ENCODE peak calls at places on chromosomes 2 and 18, in four cellular contexts. One of them, this sample, is unnamed.

GRCh38 chr2:237441605-237442004 is 27.6 kb upstream of the COL6A3 start:
- DNase-seq in H9: no peak
- DNase-seq in IMR-90: peak
- DNase-seq in neuronal stem cell: no peak
- DNase-seq in this sample: peak

GRCh38 chr2:1804865-1805264 is 60.5 kb upstream of the PXDN start:
- DNase-seq in H9: no peak
- DNase-seq in IMR-90: no peak
- DNase-seq in neuronal stem cell: no peak
- DNase-seq in this sample: no peak

GRCh38 chr2:52036036-52036435 is 1004.1 kb upstream of the NRXN1 start:
- DNase-seq in H9: no peak
- DNase-seq in IMR-90: peak
- DNase-seq in neuronal stem cell: no peak
- DNase-seq in this sample: no peak

GRCh38 chr2:224062481-224063307 is 23.6 kb upstream of the SERPINE2 start:
- DNase-seq in H9: no peak
- DNase-seq in IMR-90: no peak
- DNase-seq in neuronal stem cell: no peak
- DNase-seq in this sample: peak

GRCh38 chr2:55364189-55365055 is 55.2 kb downstream of the CCDC88A start:
- DNase-seq in H9: no peak
- DNase-seq in IMR-90: peak
- DNase-seq in neuronal stem cell: no peak
- DNase-seq in this sample: peak

GRCh38 chr18:13611058-13611615 is 115.2 kb downstream of the FAM210A start:
- DNase-seq in H9: peak
- DNase-seq in IMR-90: peak
- DNase-seq in neuronal stem cell: peak
- DNase-seq in this sample: no peak

GRCh38 chr2:98455494-98455976 is 10.9 kb downstream of the INPP4A start:
- DNase-seq in H9: no peak
- DNase-seq in IMR-90: peak
- DNase-seq in neuronal stem cell: no peak
- DNase-seq in this sample: peak

GRCh38 chr2:88545118-88545517 is 82.1 kb downstream of the EIF2AK3 start:
- DNase-seq in H9: peak
- DNase-seq in IMR-90: peak
- DNase-seq in neuronal stem cell: no peak
- DNase-seq in this sample: peak

GRCh38 chr18:57780318-57781127 is 22.6 kb downstream of the ATP8B1 start:
- DNase-seq in H9: no peak
- DNase-seq in IMR-90: peak
- DNase-seq in neuronal stem cell: no peak
- DNase-seq in this sample: peak

GRCh38 chr18:9952633-9953416 is 39.0 kb downstream of the VAPA start:
- DNase-seq in H9: no peak
- DNase-seq in IMR-90: no peak
- DNase-seq in neuronal stem cell: no peak
- DNase-seq in this sample: peak

GRCh38 chr2:174826051-174826450 is 61.8 kb upstream of the CHRNA1 start:
- DNase-seq in H9: no peak
- DNase-seq in IMR-90: no peak
- DNase-seq in neuronal stem cell: no peak
- DNase-seq in this sample: peak

GRCh38 chr18:36769611-36770314 is 59.0 kb downstream of the TPGS2 start:
- DNase-seq in H9: peak
- DNase-seq in IMR-90: no peak
- DNase-seq in neuronal stem cell: peak
- DNase-seq in this sample: no peak

GRCh38 chr2:8534729-8535397 is 147.0 kb upstream of the ID2 start:
- DNase-seq in H9: no peak
- DNase-seq in IMR-90: peak
- DNase-seq in neuronal stem cell: no peak
- DNase-seq in this sample: peak

GRCh38 chr18:70781860-70782453 is 493.1 kb downstream of the SOCS6 start:
- DNase-seq in H9: peak
- DNase-seq in IMR-90: peak
- DNase-seq in neuronal stem cell: peak
- DNase-seq in this sample: no peak

GRCh38 chr2:32357545-32358482 is 991 bp downstream of the BIRC6 start:
- DNase-seq in H9: peak
- DNase-seq in IMR-90: peak
- DNase-seq in neuronal stem cell: peak
- DNase-seq in this sample: peak

GRCh38 chr18:28120811-28121210 is 56.1 kb downstream of the CDH2 start:
- DNase-seq in H9: no peak
- DNase-seq in IMR-90: no peak
- DNase-seq in neuronal stem cell: no peak
- DNase-seq in this sample: no peak

GRCh38 chr2:120533625-120534024 is 187.7 kb downstream of the INHBB start:
- DNase-seq in H9: no peak
- DNase-seq in IMR-90: no peak
- DNase-seq in neuronal stem cell: no peak
- DNase-seq in this sample: no peak

GRCh38 chr2:240713071-240713927 is 21.6 kb downstream of the AQP12A start:
- DNase-seq in H9: no peak
- DNase-seq in IMR-90: no peak
- DNase-seq in neuronal stem cell: no peak
- DNase-seq in this sample: no peak

GRCh38 chr2:88258208-88258607 is 88.1 kb downstream of the THNSL2 start:
- DNase-seq in H9: no peak
- DNase-seq in IMR-90: no peak
- DNase-seq in neuronal stem cell: no peak
- DNase-seq in this sample: no peak

GRCh38 chr2:129379411-129379810 is 600.1 kb upstream of the RAB6C start:
- DNase-seq in H9: no peak
- DNase-seq in IMR-90: no peak
- DNase-seq in neuronal stem cell: no peak
- DNase-seq in this sample: no peak

DNA sequence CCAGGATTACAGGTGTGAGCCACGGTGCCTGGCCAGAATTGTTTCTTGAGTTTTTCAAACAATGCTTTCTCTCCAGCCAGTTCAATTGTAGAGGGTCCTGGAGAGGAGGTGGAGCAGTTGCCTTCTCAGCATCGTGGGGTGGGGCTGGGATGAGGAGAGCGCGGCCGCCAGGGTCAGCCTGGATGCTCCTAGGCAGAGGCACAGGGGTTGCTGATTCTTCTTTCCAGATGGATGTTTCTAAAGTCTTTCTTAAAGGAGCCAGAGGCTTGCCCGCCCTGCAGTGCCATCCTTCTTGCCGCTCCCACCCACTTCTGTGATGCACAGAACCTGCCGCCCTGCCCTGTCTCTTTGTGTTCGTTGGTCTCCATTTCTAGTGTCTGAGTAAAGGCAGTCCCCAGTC is 61.1 kb downstream of the AGAP1 start:
- DNase-seq in H9: no peak
- DNase-seq in IMR-90: no peak
- DNase-seq in neuronal stem cell: no peak
- DNase-seq in this sample: no peak
- H3K4ac ChIP-seq in H9: no peak
- H3K4ac ChIP-seq in IMR-90: no peak
- H3K4ac ChIP-seq in neuronal stem cell: no peak
- H3K4ac ChIP-seq in this sample: no peak

DNA sequence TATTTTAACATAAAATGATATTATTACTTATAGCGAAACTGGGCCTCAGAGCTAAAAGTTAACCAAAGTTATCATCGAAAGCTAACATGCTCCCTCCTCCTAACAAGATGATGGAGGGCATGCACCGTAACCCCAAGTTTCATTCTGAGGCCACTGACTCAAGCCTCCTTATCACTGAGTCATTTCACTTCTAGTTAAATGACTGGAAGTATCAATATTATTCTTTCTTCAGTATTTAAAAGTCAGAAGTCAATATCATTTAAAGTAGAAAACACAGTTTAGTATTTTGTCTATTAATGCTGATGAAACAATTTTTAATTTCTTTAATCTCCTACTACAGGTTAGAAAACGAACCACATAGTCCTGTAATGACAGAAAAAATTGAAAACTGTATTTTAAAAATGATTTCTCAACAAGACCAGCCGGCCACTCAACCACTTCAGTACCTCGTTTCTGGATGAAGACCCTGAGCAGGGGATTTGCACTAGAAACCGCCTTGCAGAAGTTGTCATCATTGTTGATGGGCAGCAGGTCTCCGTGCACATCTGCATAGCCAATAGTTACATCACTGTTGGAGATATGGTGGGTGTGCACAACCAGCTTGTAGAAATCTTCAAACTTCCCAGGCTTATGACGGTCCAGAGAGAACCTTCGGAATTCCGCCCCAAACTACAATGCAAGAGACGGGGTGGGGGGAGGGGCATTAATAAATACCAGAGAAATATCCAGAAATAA is 44.9 kb downstream of the PARD6G start:
- DNase-seq in H9: no peak
- DNase-seq in IMR-90: no peak
- DNase-seq in neuronal stem cell: no peak
- DNase-seq in this sample: no peak
- H3K4ac ChIP-seq in H9: no peak
- H3K4ac ChIP-seq in IMR-90: no peak
- H3K4ac ChIP-seq in neuronal stem cell: no peak
- H3K4ac ChIP-seq in this sample: no peak

DNA sequence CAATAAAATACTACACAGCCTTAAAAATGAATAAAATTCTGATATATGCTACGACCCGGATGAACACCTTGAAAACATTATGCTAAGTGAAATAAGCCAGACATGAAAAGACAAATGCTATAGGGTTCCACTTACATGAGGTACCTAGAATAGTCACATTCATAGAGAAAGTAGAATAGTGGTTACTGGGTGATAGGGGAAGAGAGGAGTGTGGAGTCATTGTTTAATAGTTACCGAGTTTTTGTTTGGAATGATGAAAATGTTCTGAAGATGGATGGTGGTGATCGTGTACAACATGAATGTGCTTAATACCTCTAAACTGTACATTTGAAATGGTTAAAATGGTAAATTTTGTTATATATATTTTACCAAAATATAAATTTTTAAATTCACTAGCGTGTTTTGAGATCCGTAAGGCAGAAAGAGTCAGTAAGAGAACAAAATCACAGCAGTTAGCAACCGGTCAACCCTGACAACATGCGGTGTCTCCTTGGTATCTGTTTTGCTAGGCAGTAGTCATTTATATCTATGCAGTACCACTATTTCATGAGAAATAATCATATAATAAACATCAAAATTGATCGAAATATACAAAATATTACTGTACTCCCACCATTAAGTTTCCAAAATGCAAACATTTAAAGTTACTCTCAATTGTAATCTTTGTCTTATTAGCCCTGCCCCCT is 11.1 kb downstream of the SCN9A start:
- DNase-seq in H9: no peak
- DNase-seq in IMR-90: no peak
- DNase-seq in neuronal stem cell: no peak
- DNase-seq in this sample: no peak
- H3K4ac ChIP-seq in H9: no peak
- H3K4ac ChIP-seq in IMR-90: no peak
- H3K4ac ChIP-seq in neuronal stem cell: no peak
- H3K4ac ChIP-seq in this sample: no peak

GRCh38 chr2:218224206-218224605 is 7.2 kb downstream of the ARPC2 start:
- DNase-seq in H9: no peak
- DNase-seq in IMR-90: peak
- DNase-seq in neuronal stem cell: no peak
- DNase-seq in this sample: peak
- H3K4ac ChIP-seq in H9: no peak
- H3K4ac ChIP-seq in IMR-90: no peak
- H3K4ac ChIP-seq in neuronal stem cell: no peak
- H3K4ac ChIP-seq in this sample: no peak

GRCh38 chr2:14081526-14081925 is 551.0 kb upstream of the LRATD1 start:
- DNase-seq in H9: no peak
- DNase-seq in IMR-90: no peak
- DNase-seq in neuronal stem cell: no peak
- DNase-seq in this sample: no peak

GRCh38 chr2:14082640-14083039 is 549.9 kb upstream of the LRATD1 start:
- DNase-seq in H9: no peak
- DNase-seq in IMR-90: no peak
- DNase-seq in neuronal stem cell: no peak
- DNase-seq in this sample: no peak

GRCh38 chr2:14074691-14075090 is 557.8 kb upstream of the LRATD1 start:
- DNase-seq in H9: no peak
- DNase-seq in IMR-90: no peak
- DNase-seq in neuronal stem cell: no peak
- DNase-seq in this sample: no peak

DNA sequence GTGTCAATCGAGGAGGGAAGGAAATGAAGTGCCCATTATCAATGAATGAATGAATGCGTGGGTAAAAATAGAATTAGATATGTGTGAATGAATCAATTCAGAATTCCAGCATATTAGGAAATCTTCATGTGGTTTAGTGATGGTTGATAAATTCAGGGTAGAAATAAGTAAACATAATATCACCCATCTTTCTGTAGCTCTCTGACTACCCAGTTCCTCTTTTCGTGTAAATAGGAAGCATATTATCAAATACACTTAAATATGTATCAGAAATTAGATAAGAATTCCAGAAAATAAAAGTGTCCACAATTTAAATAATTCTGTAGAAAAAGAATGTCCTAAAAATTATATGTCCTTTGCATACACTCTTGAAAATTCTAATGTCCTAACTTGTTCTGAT is 552.9 kb upstream of the LRATD1 start:
- DNase-seq in H9: no peak
- DNase-seq in IMR-90: no peak
- DNase-seq in neuronal stem cell: no peak
- DNase-seq in this sample: no peak
- H3K4ac ChIP-seq in H9: no peak
- H3K4ac ChIP-seq in IMR-90: no peak
- H3K4ac ChIP-seq in neuronal stem cell: no peak
- H3K4ac ChIP-seq in this sample: no peak

GRCh38 chr18:31707815-31708214 is 23.4 kb upstream of the B4GALT6 start:
- DNase-seq in H9: no peak
- DNase-seq in IMR-90: no peak
- DNase-seq in neuronal stem cell: no peak
- DNase-seq in this sample: no peak

GRCh38 chr18:31697351-31698298 is 13.2 kb upstream of the B4GALT6 start:
- DNase-seq in H9: no peak
- DNase-seq in IMR-90: no peak
- DNase-seq in neuronal stem cell: no peak
- DNase-seq in this sample: no peak

GRCh38 chr18:31700990-31701389 is 16.6 kb upstream of the B4GALT6 start:
- DNase-seq in H9: no peak
- DNase-seq in IMR-90: no peak
- DNase-seq in neuronal stem cell: no peak
- DNase-seq in this sample: no peak

GRCh38 chr18:31701752-31702151 is 17.4 kb upstream of the B4GALT6 start:
- DNase-seq in H9: no peak
- DNase-seq in IMR-90: no peak
- DNase-seq in neuronal stem cell: no peak
- DNase-seq in this sample: no peak

DNA sequence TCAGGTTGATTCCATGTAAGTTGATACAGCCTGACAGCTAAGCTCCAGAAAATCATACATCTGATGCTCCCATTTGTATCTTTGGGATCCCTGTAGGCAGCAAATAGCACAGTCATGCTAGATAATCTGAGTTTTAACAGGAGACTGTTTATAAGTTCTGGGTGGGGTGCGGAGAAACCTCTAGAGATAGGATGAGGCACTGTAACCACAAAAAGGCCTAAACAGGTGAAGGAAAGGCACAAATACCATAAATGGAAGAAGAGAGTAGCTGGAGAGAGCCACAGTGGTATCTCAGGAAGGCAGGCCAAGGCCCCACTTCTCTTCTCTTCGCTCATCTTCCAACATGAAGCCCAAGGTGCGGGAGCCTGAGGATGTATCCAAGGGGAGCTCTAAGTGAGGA is 18.1 kb upstream of the B4GALT6 start:
- DNase-seq in H9: no peak
- DNase-seq in IMR-90: no peak
- DNase-seq in neuronal stem cell: no peak
- DNase-seq in this sample: no peak
- H3K4ac ChIP-seq in H9: no peak
- H3K4ac ChIP-seq in IMR-90: no peak
- H3K4ac ChIP-seq in neuronal stem cell: no peak
- H3K4ac ChIP-seq in this sample: no peak

This sample was measured in mesenchymal stem cell.